ENCODE peak calls at places on chromosome 12, in ten cellular contexts. B, E, C, T, U, A, I, X, V and Z are unnamed samples. For H3K27me3, the result is how much of the 10 kb centered on the place peaks cover.

GRCh38 chr12:56601503-56601902 is 28.6 kb downstream of the BAZ2A start:
- DNase-seq in V (no peak), T (no peak), X (no peak), C (peak), A (peak), U (no peak), I (no peak), E (no peak), B (no peak), Z (no peak)

GRCh38 chr12:66352197-66352596 is 49.9 kb downstream of the HELB start:
- DNase-seq in V (no peak), A (peak), E (no peak), I (no peak), B (peak), C (no peak), U (no peak), T (no peak), X (no peak), Z (no peak)

GRCh38 chr12:125100551-125101434 is 35.6 kb downstream of the AACS start:
- DNase-seq in I (no peak), V (no peak), A (no peak), B (no peak), U (no peak), C (no peak), T (no peak), E (no peak), X (no peak), Z (no peak)

GRCh38 chr12:47964102-47964723 is 817 bp downstream of the TMEM106C start:
- DNase-seq in T (no peak), X (no peak), E (no peak), V (peak), B (no peak), U (no peak), I (no peak), A (no peak), C (no peak), Z (peak)

GRCh38 chr12:91140660-91141045 is 29.4 kb upstream of the LUM start:
- DNase-seq in X (no peak), B (no peak), T (no peak), E (no peak), V (no peak), A (no peak), C (no peak), I (no peak), U (peak), Z (no peak)

GRCh38 chr12:14845350-14845750 is 2.0 kb upstream of the ART4 start:
- DNase-seq in V (peak), X (no peak), U (peak), C (no peak), A (no peak), I (no peak), E (peak), T (no peak), B (peak), Z (no peak)

GRCh38 chr12:39272934-39273770 is 169.8 kb downstream of the KIF21A start:
- DNase-seq in X (no peak), A (no peak), V (no peak), U (no peak), E (no peak), C (no peak), B (peak), I (no peak), T (no peak), Z (no peak)

GRCh38 chr12:613996-614726 is 49.1 kb downstream of the NINJ2 start:
- DNase-seq in X (no peak), E (peak), C (no peak), U (no peak), V (no peak), T (no peak), A (no peak), I (no peak), B (no peak), Z (no peak)

GRCh38 chr12:93855265-93855664 is 178.1 kb downstream of the CRADD start:
- DNase-seq in E (no peak), U (no peak), A (no peak), B (no peak), T (no peak), X (no peak), C (no peak), V (no peak), I (no peak), Z (no peak)

GRCh38 chr12:62841841-62842240 is 93.1 kb downstream of the PPM1H start:
- DNase-seq in A (no peak), X (no peak), C (no peak), V (no peak), I (no peak), U (no peak), T (no peak), E (no peak), B (no peak), Z (no peak)

GRCh38 chr12:52277486-52278245 is 3.2 kb downstream of the KRT86 start:
- DNase-seq in I (no peak), A (no peak), T (no peak), X (no peak), V (no peak), U (no peak), E (no peak), C (no peak), B (no peak), Z (no peak)

GRCh38 chr12:22881878-22882277 is 256.9 kb downstream of the ETNK1 start:
- DNase-seq in X (no peak), U (no peak), C (no peak), E (no peak), T (no peak), I (no peak), V (no peak), A (no peak), B (no peak), Z (no peak)

GRCh38 chr12:52566847-52567291 is 6.8 kb downstream of the KRT74 start:
- DNase-seq in V (no peak), C (peak), I (no peak), E (peak), A (peak), B (no peak), U (no peak), T (no peak), X (no peak), Z (no peak)

GRCh38 chr12:124217508-124217981 is 77.3 kb upstream of the RFLNA start:
- DNase-seq in I (no peak), V (no peak), C (no peak), A (no peak), U (no peak), B (no peak), E (no peak), T (no peak), X (no peak), Z (no peak)

GRCh38 chr12:107660230-107660629 is 25.4 kb upstream of the PWP1 start:
- DNase-seq in U (no peak), T (no peak), B (peak), X (no peak), E (no peak), C (no peak), V (no peak), A (no peak), I (no peak), Z (no peak)

GRCh38 chr12:56084958-56085543 is 5.1 kb downstream of the ERBB3 start:
- DNase-seq in U (no peak), I (no peak), X (no peak), V (no peak), B (no peak), E (no peak), T (peak), C (no peak), A (no peak), Z (no peak)

GRCh38 chr12:69039881-69040280 is 106.9 kb upstream of the CPM start:
- DNase-seq in X (no peak), V (no peak), A (no peak), T (no peak), B (no peak), E (no peak), I (no peak), U (no peak), C (no peak), Z (no peak)

GRCh38 chr12:43836455-43836989 is 641 bp downstream of the TMEM117 start:
- DNase-seq in A (no peak), I (no peak), B (no peak), X (no peak), C (no peak), U (no peak), E (no peak), T (no peak), V (peak), Z (no peak)

GRCh38 chr12:15164997-15165659 is 56.1 kb downstream of the RERG start:
- DNase-seq in B (no peak), I (no peak), E (no peak), C (no peak), X (no peak), A (no peak), V (peak), U (no peak), T (peak), Z (no peak)

GRCh38 chr12:64679487-64679983 is 69.2 kb downstream of the RASSF3 start:
- DNase-seq in V (peak), C (peak), X (peak), I (peak), B (peak), T (peak), U (no peak), E (peak), A (peak), Z (peak)

GRCh38 chr12:123286997-123287396 is 15.3 kb upstream of the CDK2AP1 start:
- DNase-seq in A (no peak), U (no peak), E (no peak), X (no peak), T (no peak), C (no peak), I (peak), V (no peak), B (no peak), Z (no peak)

GRCh38 chr12:74646831-74647230 is 109.2 kb downstream of the ATXN7L3B start:
- DNase-seq in B (no peak), T (no peak), U (no peak), A (no peak), X (no peak), E (no peak), I (no peak), V (no peak), C (no peak), Z (no peak)

GRCh38 chr12:83823386-83824045 is 1089.1 kb downstream of the SLC6A15 start:
- DNase-seq in T (no peak), C (no peak), B (peak), U (no peak), E (no peak), X (no peak), I (peak), V (no peak), A (peak), Z (peak)

GRCh38 chr12:93908846-93909592 is 231.8 kb downstream of the CRADD start:
- DNase-seq in I (no peak), E (no peak), U (no peak), X (no peak), A (no peak), B (peak), V (no peak), T (no peak), C (no peak), Z (no peak)

DNA sequence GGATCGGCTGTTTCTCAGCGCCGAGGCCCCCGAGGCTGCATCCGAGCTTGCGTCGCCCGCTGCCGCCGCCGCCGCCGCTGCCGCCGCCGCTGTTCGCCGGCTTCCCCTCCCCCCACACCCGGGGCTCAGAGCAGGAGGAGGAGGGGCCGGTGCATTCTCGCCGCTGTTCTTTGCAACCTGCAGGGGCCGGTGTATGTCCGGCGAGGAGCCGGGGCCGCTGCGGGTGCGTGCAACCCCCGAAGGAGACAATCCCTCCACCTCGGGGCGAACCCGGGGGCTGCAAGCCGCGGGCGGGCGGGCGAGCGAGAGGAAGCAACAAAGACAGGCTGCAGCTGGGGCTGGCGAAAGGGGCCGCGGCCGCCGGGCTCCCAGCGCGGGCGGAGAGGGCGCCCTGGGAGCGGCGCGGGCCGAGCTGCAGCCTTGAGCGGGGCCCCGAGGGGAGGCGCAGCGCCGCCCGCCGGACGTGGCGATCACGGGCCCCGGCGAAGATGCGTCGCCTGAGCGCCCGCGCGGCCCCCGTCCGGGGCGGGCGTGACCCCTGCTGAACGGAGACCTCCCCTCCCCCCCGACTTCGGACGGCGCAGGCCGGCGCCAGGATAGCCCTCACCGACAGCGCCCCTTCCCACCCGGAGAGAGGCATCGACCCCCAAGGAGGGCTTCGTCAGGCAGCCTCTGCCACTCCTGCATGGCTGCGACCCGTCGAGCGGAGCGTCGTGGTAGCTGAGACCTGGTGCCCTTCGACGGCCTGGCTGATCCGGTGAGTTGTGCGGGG is 702 bp downstream of the FAM222A start:
- DNase-seq in T (peak), C (peak), X (peak), E (peak), A (peak), U (no peak), B (peak), V (peak), I (peak), Z (peak)
- H3K27me3 ChIP-seq in T (under half), C (under half), X (under half), E (under half), A (under half), U (half or more), B (under half), V (under half), I (under half), Z (under half)

DNA sequence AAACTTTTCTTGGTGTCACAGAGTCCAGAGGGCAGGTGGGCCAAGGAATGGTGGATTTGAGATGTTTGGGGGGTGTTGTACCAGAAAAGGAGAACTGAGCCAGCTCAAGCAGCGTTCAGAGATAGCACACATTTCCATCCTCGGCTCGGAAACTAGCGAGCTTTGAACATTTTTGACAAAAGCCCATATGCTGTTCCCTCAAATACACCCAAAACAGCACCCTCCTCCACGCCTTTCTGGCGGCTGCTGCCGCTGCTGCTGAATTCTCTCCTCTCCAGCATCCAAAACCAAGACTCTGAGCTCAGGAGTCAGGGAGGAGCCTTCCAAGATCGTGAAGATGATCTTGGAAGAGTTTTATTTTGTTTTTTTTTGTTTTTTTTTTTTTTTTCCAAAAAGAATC is 967 bp downstream of the SRRM4 start:
- DNase-seq in T (no peak), C (no peak), U (no peak), E (no peak), X (no peak), A (no peak), B (no peak), V (no peak), I (no peak), Z (no peak)
- H3K27ac ChIP-seq in T (no peak), C (no peak), U (no peak), E (no peak), X (no peak), A (no peak), B (no peak), V (no peak), I (no peak), Z (no peak)

GRCh38 chr12:42145552-42146215 is 1.0 kb upstream of the GXYLT1 start:
- DNase-seq in X (no peak), V (no peak), I (no peak), A (no peak), U (no peak), T (no peak), C (no peak), B (no peak), E (no peak), Z (no peak)
- H3K27me3 ChIP-seq in X (under half), V (under half), I (under half), A (under half), U (under half), T (under half), C (under half), B (under half), E (under half), Z (under half)

DNA sequence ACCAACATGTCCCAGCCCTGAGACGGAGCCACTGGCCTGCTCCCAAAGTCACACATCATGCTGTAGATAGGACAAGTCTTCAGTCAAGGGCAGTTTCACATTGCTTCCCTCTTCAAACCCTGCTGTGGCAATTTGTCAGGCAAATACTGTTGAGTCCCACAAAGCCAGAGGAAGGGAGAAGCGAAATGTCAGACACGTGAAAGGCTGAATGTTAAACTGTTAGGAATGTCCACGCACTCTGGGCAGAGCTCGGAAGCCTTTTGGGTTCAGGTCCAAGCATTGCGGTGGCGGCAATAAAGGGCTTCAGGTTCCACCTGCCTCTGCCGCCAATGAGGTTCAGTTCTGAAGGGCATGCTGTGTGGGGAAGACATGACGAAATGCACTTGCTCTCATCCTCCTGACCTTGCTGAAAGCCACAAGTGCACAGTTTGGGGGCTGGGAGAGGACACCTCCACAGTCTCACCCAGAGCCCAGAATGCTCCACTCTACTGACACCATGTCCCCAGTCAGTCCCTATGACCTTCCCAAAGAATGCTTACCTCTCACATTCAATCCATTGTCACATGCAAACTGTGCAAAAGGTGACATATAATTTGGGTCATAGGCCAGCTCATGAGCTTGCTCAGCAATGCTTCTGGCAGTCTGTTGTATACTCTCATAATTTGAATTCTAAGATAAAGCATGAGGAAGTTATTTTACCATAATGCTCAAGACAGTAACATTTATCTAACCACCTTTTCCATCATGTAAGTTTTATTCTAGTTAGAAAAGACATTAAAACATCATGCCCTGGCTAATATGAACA is 35.7 kb downstream of the RAD9B start:
- DNase-seq in U (no peak), I (peak), C (no peak), B (no peak), T (peak), X (no peak), V (no peak), A (peak), E (no peak), Z (peak)
- H3K27ac ChIP-seq in U (peak), I (no peak), C (no peak), B (no peak), T (peak), X (peak), V (no peak), A (peak), E (no peak), Z (peak)

DNA sequence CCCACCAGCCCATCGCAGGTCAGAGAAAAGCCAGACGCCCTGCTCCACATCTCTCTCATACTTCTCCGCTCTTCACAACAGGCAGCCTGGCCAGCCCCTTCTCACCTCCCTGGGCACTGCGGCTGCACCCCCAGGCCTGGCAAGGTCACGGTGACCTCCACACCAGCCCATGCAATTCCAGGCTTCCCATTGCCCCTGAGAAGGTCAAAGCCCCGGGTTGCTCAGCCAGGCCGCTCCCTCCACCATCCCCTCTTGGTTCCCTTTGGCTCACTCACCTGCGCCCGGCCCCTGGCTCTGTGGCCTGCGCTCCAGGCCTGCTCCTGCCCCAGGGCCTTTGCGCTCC is 55.4 kb downstream of the GALNT9 start:
- DNase-seq in C (no peak), E (no peak), X (no peak), I (no peak), T (no peak), V (no peak), B (no peak), U (no peak), A (no peak), Z (no peak)
- H3K27me3 ChIP-seq in C (under half), E (under half), X (under half), I (under half), T (under half), V (under half), B (half or more), U (under half), A (under half), Z (under half)

GRCh38 chr12:13002301-13003097 is 2.4 kb upstream of the HEBP1 start:
- DNase-seq in T (no peak), X (no peak), I (no peak), E (no peak), C (no peak), V (no peak), A (no peak), B (no peak), U (no peak), Z (no peak)

GRCh38 chr12:13004368-13004767 is 4.3 kb upstream of the HEBP1 start:
- DNase-seq in C (no peak), A (no peak), U (no peak), V (no peak), X (no peak), B (no peak), T (no peak), E (no peak), I (no peak), Z (no peak)

GRCh38 chr12:13007496-13008233 is 7.6 kb upstream of the HEBP1 start:
- DNase-seq in B (no peak), E (no peak), U (no peak), I (no peak), X (no peak), T (no peak), A (no peak), V (no peak), C (no peak), Z (no peak)

GRCh38 chr12:13004986-13005385 is 4.9 kb upstream of the HEBP1 start:
- DNase-seq in C (no peak), I (no peak), A (no peak), V (no peak), T (no peak), B (no peak), U (no peak), E (no peak), X (no peak), Z (no peak)

DNA sequence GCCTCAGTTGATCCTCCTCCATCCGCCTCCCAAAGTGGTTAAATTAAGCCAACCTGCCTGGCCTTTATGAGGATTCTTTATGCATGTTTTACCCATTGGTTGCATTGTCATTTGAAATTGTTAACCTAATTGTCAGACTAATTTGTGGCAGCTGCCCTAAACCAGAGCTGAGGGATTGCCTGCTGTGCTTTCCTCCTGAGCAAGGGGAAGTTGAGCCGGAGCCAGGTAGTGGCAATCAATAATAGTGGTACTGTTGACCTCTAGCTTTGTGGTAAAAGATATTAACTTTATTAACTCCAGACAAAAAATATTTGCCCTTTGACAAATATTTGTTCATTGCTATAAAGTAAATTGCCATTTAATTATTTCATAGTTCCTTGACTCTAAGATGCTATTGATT is 5.6 kb upstream of the HEBP1 start:
- DNase-seq in X (no peak), V (no peak), E (no peak), T (no peak), I (no peak), C (no peak), A (no peak), B (no peak), U (no peak), Z (peak)
- H3K27ac ChIP-seq in X (no peak), V (no peak), E (no peak), T (no peak), I (no peak), C (no peak), A (no peak), B (no peak), U (no peak), Z (no peak)

GRCh38 chr12:7129647-7130536 is at the start of gene CLSTN3:
- DNase-seq in A (peak), X (peak), B (peak), C (peak), E (peak), U (no peak), V (peak), T (peak), I (peak), Z (peak)
- H3K27me3 ChIP-seq in A (under half), X (under half), B (under half), C (under half), E (under half), U (under half), V (under half), T (under half), I (under half), Z (under half)